ENCODE peak calls at places on chromosomes 3 and 15, in six cellular contexts. D is esophagus muscularis mucosa, S is HFF-Myc, R is Peyer's patch, J is iPS DF 6.9, C is psoas muscle. W is an unnamed sample.

GRCh38 chr3:187025254-187025655 is 94.9 kb downstream of the ST6GAL1 start:
- DNase-seq in J (no peak), C (no peak), R (peak), D (no peak), S (no peak), W (no peak)

GRCh38 chr3:8942115-8942514 is 21.2 kb downstream of the RAD18 start:
- DNase-seq in J (no peak), C (no peak), S (no peak), R (no peak), D (no peak), W (no peak)

GRCh38 chr15:28191832-28192231 is 92.7 kb upstream of the OCA2 start:
- DNase-seq in R (no peak), D (no peak), C (peak), S (peak), J (no peak), W (no peak)

GRCh38 chr15:50353251-50353998 is 1.6 kb downstream of the GABPB1 start:
- DNase-seq in R (no peak), J (no peak), D (no peak), S (no peak), C (no peak), W (no peak)

GRCh38 chr3:149934524-149934923 is 36.2 kb downstream of the PFN2 start:
- DNase-seq in R (no peak), C (peak), D (no peak), J (no peak), S (no peak), W (no peak)

GRCh38 chr3:45048244-45048643 is 22.1 kb downstream of the CLEC3B start:
- DNase-seq in R (no peak), J (no peak), C (no peak), S (no peak), D (no peak), W (no peak)

GRCh38 chr3:10205461-10206165 is 40.9 kb downstream of the IRAK2 start:
- DNase-seq in J (no peak), D (no peak), R (no peak), C (peak), S (peak), W (no peak)

GRCh38 chr15:69548367-69548766 is 95.7 kb downstream of the RPLP1 start:
- DNase-seq in J (no peak), C (no peak), D (no peak), R (no peak), S (no peak), W (no peak)

GRCh38 chr15:38545179-38545578 is 19.4 kb downstream of the RASGRP1 start:
- DNase-seq in R (no peak), S (no peak), C (no peak), J (no peak), D (peak), W (no peak)

GRCh38 chr3:126850370-126851085 is 132.4 kb upstream of the PLXNA1 start:
- DNase-seq in C (no peak), S (no peak), R (no peak), J (peak), D (no peak), W (no peak)

GRCh38 chr3:73086071-73086494 is 24.6 kb downstream of the EBLN2 start:
- DNase-seq in D (no peak), R (peak), S (peak), C (peak), J (no peak), W (peak)

GRCh38 chr15:85831415-85832113 is 36.8 kb upstream of the KLHL25 start:
- DNase-seq in R (peak), J (peak), D (no peak), S (peak), C (peak), W (peak)

GRCh38 chr3:179486806-179487205 is 35.5 kb upstream of the GNB4 start:
- DNase-seq in R (no peak), J (no peak), D (no peak), S (no peak), C (no peak), W (no peak)
- H3K4me3 ChIP-seq in R (no peak), J (no peak), D (no peak), S (no peak), C (no peak), W (no peak)

GRCh38 chr15:34795267-34796081 is at the start of gene ACTC1:
- DNase-seq in D (no peak), C (peak), S (no peak), R (no peak), J (no peak), W (no peak)
- H3K4me3 ChIP-seq in D (peak), C (peak), S (peak), R (no peak), J (peak), W (no peak)

GRCh38 chr3:194840661-194841514 is 155.2 kb downstream of the FAM43A start:
- DNase-seq in C (no peak), J (no peak), R (peak), D (no peak), S (no peak), W (no peak)
- H3K4me3 ChIP-seq in C (no peak), J (no peak), R (no peak), D (no peak), S (no peak), W (no peak)

DNA sequence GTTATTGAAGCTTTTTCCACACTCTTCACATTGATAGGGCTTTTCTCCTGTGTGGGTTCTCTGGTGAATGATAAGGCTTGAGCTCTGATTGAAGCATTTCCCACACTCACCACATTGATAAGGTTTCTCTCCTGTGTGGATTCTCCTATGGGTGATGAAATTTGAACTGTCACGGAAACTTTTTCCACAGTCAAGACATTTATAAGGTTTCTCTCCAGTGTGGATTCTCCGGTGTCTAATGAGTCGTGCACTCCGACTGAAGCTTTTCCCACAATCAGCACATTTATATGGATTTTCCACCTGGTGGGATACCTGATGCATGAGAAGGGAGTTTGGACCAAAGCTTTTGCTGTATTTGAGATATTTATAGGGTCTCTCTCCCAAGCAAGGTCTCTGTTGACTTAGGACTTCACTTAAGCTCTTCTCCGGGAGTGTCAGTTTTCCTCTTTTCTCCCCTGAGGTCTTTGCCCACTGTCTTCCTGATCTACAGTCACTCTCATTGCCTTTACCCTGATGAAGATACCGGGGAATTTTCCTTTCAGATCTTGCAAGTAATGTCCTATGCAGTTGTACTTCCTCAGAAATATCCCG is 9.4 kb downstream of the ZSCAN29 start:
- DNase-seq in D (no peak), S (no peak), C (no peak), J (no peak), R (no peak), W (no peak)
- H3K4me3 ChIP-seq in D (no peak), S (no peak), C (no peak), J (no peak), R (no peak), W (no peak)